ENCODE peak calls at places on chromosome 20, in five cellular contexts. M is left lung, J is endothelial cell of umbilical vein, N is dorsolateral prefrontal cortex, U is bronchial epithelial cell. D is an unnamed sample.

GRCh38 chr20:62644044-62644795 is 1.9 kb downstream of the SLCO4A1 start:
- DNase-seq in M (no peak), J (no peak), N (no peak), U (no peak), D (no peak)

GRCh38 chr20:19786311-19786710 is 28.3 kb downstream of the RIN2 start:
- DNase-seq in M (no peak), J (peak), N (no peak), U (peak), D (no peak)

GRCh38 chr20:20549699-20550098 is 162.7 kb downstream of the RALGAPA2 start:
- DNase-seq in M (no peak), J (no peak), N (no peak), U (peak), D (no peak)

GRCh38 chr20:5718896-5719595 is 31.2 kb upstream of the SHLD1 start:
- DNase-seq in M (no peak), J (no peak), N (no peak), U (no peak), D (no peak)

GRCh38 chr20:56922497-56922896 is 293.4 kb downstream of the TFAP2C start:
- DNase-seq in M (no peak), J (no peak), N (no peak), U (no peak), D (no peak)

GRCh38 chr20:57612916-57613315 is 7.3 kb downstream of the ZBP1 start:
- DNase-seq in M (no peak), J (no peak), N (peak), U (no peak), D (no peak)

GRCh38 chr20:5001174-5002076 is at the start of gene SLC23A2:
- DNase-seq in M (peak), J (peak), N (peak), U (no peak), D (no peak)

GRCh38 chr20:10805764-10806163 is 132.0 kb upstream of the JAG1 start:
- DNase-seq in M (no peak), J (peak), N (no peak), U (no peak), D (no peak)

GRCh38 chr20:32116079-32116521 is 6.6 kb downstream of the TM9SF4 start:
- DNase-seq in M (no peak), J (no peak), N (no peak), U (no peak), D (no peak)

GRCh38 chr20:51318058-51318960 is 224.2 kb downstream of the NFATC2 start:
- DNase-seq in M (no peak), J (peak), N (no peak), U (no peak), D (no peak)

GRCh38 chr20:53291548-53291947 is 302.1 kb downstream of the ZNF217 start:
- DNase-seq in M (no peak), J (no peak), N (no peak), U (no peak), D (no peak)
- TF ChIP-seq CTCF in M (no peak), J (no peak), N (no peak), U (no peak), D (peak)

DNA sequence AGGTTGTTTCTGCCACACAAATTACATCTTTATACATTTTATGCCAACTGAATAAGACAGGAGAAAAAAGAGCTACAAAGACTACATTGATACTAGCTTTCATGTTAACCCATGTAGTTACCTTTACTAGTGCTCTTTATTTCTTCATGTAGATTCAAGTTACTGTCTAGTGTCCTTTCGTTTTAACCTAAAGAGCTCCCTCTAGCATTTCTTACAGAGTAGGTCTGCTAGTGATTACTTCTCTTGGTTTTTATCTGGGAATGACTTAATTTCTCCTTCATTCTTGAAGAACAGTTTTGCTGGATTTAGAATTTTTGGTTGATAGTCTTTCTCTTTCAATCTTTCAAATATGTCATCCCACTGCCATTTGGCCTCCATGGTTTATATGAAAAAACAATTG is 21.2 kb upstream of the NOP56 start:
- DNase-seq in M (no peak), J (no peak), N (no peak), U (peak), D (no peak)
- TF ChIP-seq CTCF in M (no peak), J (no peak), N (no peak), U (no peak), D (peak)

GRCh38 chr20:63955281-63955845 is 853 bp downstream of the UCKL1 start:
- DNase-seq in M (no peak), J (peak), N (peak), U (no peak), D (no peak)
- TF ChIP-seq CTCF in M (peak), J (peak), N (peak), U (peak), D (peak)

GRCh38 chr20:41286240-41286851 is 31.2 kb downstream of the ZHX3 start:
- DNase-seq in M (no peak), J (no peak), N (no peak), U (no peak), D (no peak)
- TF ChIP-seq CTCF in M (no peak), J (no peak), N (no peak), U (no peak), D (no peak)

GRCh38 chr20:22966787-22967464 is 68.2 kb upstream of the SSTR4 start:
- DNase-seq in M (no peak), J (no peak), N (no peak), U (peak), D (no peak)

GRCh38 chr20:22958390-22958789 is 76.7 kb upstream of the SSTR4 start:
- DNase-seq in M (no peak), J (no peak), N (no peak), U (no peak), D (no peak)

GRCh38 chr20:22962567-22963439 is 72.3 kb upstream of the SSTR4 start:
- DNase-seq in M (no peak), J (no peak), N (no peak), U (peak), D (no peak)

DNA sequence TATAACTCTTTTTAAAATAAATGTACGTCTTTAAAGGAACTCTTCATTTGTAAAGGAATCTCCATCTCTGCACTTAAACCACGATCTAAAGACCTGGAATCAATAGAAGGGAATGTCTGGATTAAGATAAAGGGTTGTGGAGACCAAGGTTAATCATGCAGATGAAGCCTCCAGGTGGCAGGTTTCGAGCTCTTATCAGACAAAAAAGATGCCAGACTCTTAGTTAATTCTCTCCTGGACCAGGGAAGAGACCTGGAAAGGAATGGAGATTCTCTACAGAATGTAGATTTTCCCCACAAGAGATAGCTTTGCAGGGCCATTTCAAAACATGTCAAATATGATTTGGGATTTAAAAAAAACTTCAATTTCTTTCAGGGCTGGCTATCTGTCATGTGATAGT is 71.5 kb upstream of the SSTR4 start:
- DNase-seq in M (no peak), J (no peak), N (no peak), U (no peak), D (no peak)
- TF ChIP-seq CTCF in M (no peak), J (no peak), N (no peak), U (no peak), D (no peak)

GRCh38 chr20:18019068-18019467 is 38.6 kb downstream of the OVOL2 start:
- DNase-seq in M (no peak), J (no peak), N (no peak), U (peak), D (no peak)
- TF ChIP-seq CTCF in M (peak), J (peak), N (no peak), U (peak), D (peak)

DNA sequence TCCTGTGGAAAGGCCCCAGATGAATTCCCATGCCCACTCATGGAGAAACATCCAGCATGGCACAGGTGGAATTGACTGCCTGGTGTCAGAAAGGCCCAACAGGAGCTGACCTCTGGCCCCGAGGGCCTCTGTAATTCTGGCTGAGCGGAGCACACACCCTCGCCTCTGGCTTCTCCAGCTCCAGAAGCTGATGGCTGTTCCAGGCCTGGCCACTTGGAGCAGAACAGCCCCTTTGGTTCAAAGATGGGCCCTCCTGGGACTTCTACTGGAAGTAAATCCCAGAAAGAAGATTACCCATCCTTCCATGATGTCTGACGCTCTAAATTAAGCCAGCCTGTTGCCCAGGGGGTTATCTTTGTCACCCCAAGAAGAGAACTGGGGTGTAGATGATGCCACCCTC is 275.1 kb upstream of the CDH4 start:
- DNase-seq in M (no peak), J (no peak), N (no peak), U (no peak), D (no peak)
- TF ChIP-seq CTCF in M (no peak), J (no peak), N (no peak), U (no peak), D (no peak)

GRCh38 chr20:53939554-53940355 is 130.6 kb downstream of the BCAS1 start:
- DNase-seq in M (peak), J (peak), N (peak), U (peak), D (no peak)
- TF ChIP-seq CTCF in M (peak), J (peak), N (peak), U (peak), D (peak)

GRCh38 chr20:59075934-59076508 is 33.4 kb upstream of the PRELID3B start:
- DNase-seq in M (no peak), J (no peak), N (no peak), U (no peak), D (no peak)
- TF ChIP-seq CTCF in M (no peak), J (no peak), N (no peak), U (no peak), D (no peak)

GRCh38 chr20:40493551-40493950 is 195.5 kb downstream of the MAFB start:
- DNase-seq in M (no peak), J (no peak), N (no peak), U (peak), D (no peak)
- TF ChIP-seq CTCF in M (no peak), J (no peak), N (no peak), U (no peak), D (no peak)